ENCODE peak calls at places on chromosomes 11 and 22, in six cellular contexts. Z is mucosa of descending colon; O is mesendoderm; N is body of pancreas; X is brain microvascular endothelial cell; F is naive thymus-derived CD4-positive, alpha-beta T cell. E is an unnamed sample.

GRCh38 chr11:65013130-65013691 is 749 bp upstream of the ARL2 start:
- DNase-seq in Z (peak), O (no peak), X (peak), F (no peak), N (peak), E (peak)

GRCh38 chr11:75326439-75326810 is 25.0 kb downstream of the ARRB1 start:
- DNase-seq in F (no peak), X (no peak), Z (no peak), O (no peak), N (no peak), E (no peak)

GRCh38 chr11:75706260-75706729 is 11.3 kb upstream of the MOGAT2 start:
- DNase-seq in X (peak), O (peak), N (peak), Z (peak), F (peak), E (peak)

GRCh38 chr22:43231724-43232034 is 44.7 kb upstream of the TTLL12 start:
- DNase-seq in F (no peak), N (no peak), O (no peak), X (no peak), Z (no peak), E (no peak)

GRCh38 chr11:125263268-125263790 is 98.8 kb downstream of the PKNOX2 start:
- DNase-seq in O (peak), N (peak), Z (peak), F (no peak), X (peak), E (no peak)

GRCh38 chr11:101497292-101497691 is 86.5 kb downstream of the TRPC6 start:
- DNase-seq in X (peak), Z (no peak), F (no peak), O (no peak), N (no peak), E (no peak)

GRCh38 chr11:5046754-5047330 is 516 bp downstream of the OR52J3 start:
- DNase-seq in Z (no peak), O (no peak), N (no peak), X (no peak), F (no peak), E (no peak)

GRCh38 chr22:37953062-37953436 is 352 bp downstream of the C22orf23 start:
- DNase-seq in O (no peak), X (no peak), N (peak), Z (no peak), F (no peak), E (no peak)

GRCh38 chr11:32947985-32948384 is 55.4 kb downstream of the QSER1 start:
- DNase-seq in N (no peak), O (no peak), X (no peak), Z (no peak), F (no peak), E (no peak)

GRCh38 chr22:32354360-32355351 is 3.0 kb upstream of the RFPL3 start:
- DNase-seq in X (peak), N (no peak), F (no peak), Z (no peak), O (peak), E (no peak)

GRCh38 chr11:70825893-70826540 is 426.4 kb downstream of the SHANK2 start:
- DNase-seq in X (no peak), Z (no peak), N (no peak), O (no peak), F (no peak), E (no peak)

GRCh38 chr11:86805873-86806310 is 5.5 kb downstream of the PRSS23 start:
- DNase-seq in F (no peak), O (no peak), Z (no peak), X (no peak), N (no peak), E (no peak)

GRCh38 chr11:94664336-94664735 is 97.2 kb downstream of the PIWIL4 start:
- DNase-seq in X (no peak), N (peak), O (no peak), Z (no peak), F (no peak), E (no peak)

GRCh38 chr11:77115956-77116355 is 12.1 kb upstream of the MYO7A start:
- DNase-seq in N (no peak), O (no peak), F (no peak), X (no peak), Z (no peak), E (no peak)

GRCh38 chr11:13184295-13184794 is 93.2 kb upstream of the BMAL1 start:
- DNase-seq in O (no peak), F (no peak), N (no peak), Z (no peak), X (no peak), E (no peak)

GRCh38 chr11:118200901-118201680 is 23.7 kb downstream of the JAML start:
- DNase-seq in O (no peak), Z (no peak), F (no peak), X (no peak), N (no peak), E (no peak)

GRCh38 chr11:95254139-95254704 is 23.2 kb upstream of the SESN3 start:
- DNase-seq in F (peak), X (peak), O (peak), N (peak), Z (peak), E (peak)

GRCh38 chr22:48342732-48343131 is 1484.9 kb downstream of the BRD1 start:
- DNase-seq in O (no peak), F (no peak), Z (no peak), X (no peak), N (no peak), E (no peak)

GRCh38 chr11:75342231-75342918 is 9.1 kb downstream of the ARRB1 start:
- DNase-seq in F (no peak), X (no peak), N (no peak), Z (no peak), O (no peak), E (no peak)

GRCh38 chr11:80702264-80702663 is 1261.4 kb upstream of the TENM4 start:
- DNase-seq in Z (no peak), X (peak), F (no peak), O (no peak), N (no peak), E (no peak)

GRCh38 chr22:37808294-37808657 is 542 bp downstream of the GCAT start:
- DNase-seq in Z (no peak), N (no peak), X (no peak), F (no peak), O (no peak), E (no peak)

GRCh38 chr11:65417221-65417701 is 5.3 kb upstream of the NEAT1 start:
- DNase-seq in Z (no peak), N (peak), F (peak), O (peak), X (no peak), E (no peak)

GRCh38 chr11:73314121-73314948 is 6.3 kb downstream of the ARHGEF17 start:
- DNase-seq in X (peak), N (no peak), F (no peak), O (peak), Z (no peak), E (no peak)

GRCh38 chr11:18700375-18700774 is 1.8 kb downstream of the TMEM86A start:
- DNase-seq in O (no peak), F (no peak), N (no peak), Z (peak), X (no peak), E (no peak)

GRCh38 chr11:2877474-2877873 is 8.1 kb downstream of the CDKN1C start:
- DNase-seq in X (no peak), Z (peak), N (no peak), F (no peak), O (no peak), E (no peak)

GRCh38 chr22:31295831-31296230 is 3.5 kb upstream of the PIK3IP1 start:
- DNase-seq in N (no peak), O (no peak), F (no peak), X (no peak), Z (no peak), E (no peak)

GRCh38 chr11:95346207-95346718 is 115.3 kb upstream of the SESN3 start:
- DNase-seq in Z (no peak), X (no peak), O (no peak), F (no peak), N (no peak), E (no peak)

GRCh38 chr11:130400793-130401483 is 27.5 kb downstream of the ADAMTS8 start:
- DNase-seq in O (no peak), X (no peak), F (no peak), Z (no peak), N (no peak), E (no peak)

GRCh38 chr11:46537851-46538295 is 56.0 kb downstream of the AMBRA1 start:
- DNase-seq in F (peak), N (peak), O (peak), Z (peak), X (peak), E (peak)

GRCh38 chr22:26169312-26170111 is at the start of gene SEZ6L:
- DNase-seq in Z (no peak), N (peak), X (no peak), F (no peak), O (peak), E (no peak)
- H3K4me3 ChIP-seq in Z (no peak), N (no peak), X (no peak), F (no peak), O (peak), E (no peak)

DNA sequence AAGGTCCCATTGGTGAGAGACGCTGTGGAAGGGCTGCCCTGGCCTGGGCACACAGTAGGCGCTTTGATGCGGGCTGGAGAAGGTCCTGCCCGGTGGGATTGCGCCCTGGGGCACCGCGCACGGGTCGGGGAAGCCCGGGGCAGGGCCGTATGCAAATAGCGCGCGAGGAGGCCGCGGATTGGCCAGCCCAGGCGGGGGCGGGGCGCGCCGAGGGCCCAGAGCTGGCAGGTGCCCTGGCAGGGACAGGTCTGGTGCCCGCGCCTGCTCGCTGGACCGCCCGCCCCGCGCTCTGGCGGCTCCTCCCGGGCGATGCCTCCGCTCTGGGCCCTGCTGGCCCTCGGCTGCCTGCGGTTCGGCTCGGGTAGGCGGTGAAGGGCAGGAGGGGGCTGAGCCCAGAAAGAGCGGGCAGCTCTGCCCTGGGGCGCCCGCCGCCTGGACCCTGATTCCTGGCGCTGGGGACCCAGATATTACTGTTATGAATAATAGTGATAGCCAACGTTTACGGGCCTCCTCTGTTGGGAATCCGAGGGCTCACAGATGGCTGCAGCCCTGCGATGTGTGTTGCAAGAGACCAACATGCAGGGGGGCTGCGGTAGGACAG is at the start of gene UPK3A:
- DNase-seq in F (peak), X (no peak), N (peak), Z (peak), O (peak), E (peak)
- H3K4me3 ChIP-seq in F (peak), X (peak), N (no peak), Z (no peak), O (no peak), E (peak)

DNA sequence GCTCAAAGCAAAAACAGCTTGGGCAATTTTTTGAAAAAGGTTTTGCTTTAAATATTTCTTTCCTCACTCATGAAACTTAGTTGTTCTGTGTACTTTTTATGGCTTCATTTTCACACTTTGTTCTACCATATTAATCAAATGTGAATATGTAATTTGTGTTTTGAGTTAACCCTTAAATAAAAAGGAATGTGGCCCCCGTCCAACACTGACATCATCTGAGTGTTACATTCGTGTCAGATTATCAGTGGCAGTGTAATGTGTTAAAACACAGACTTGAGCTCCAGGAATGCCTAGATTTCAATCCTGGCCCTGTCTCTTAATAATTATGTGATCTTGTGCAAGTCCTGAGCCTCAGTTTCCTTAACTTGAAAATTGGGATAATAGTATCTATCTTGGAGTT is 5.6 kb downstream of the RTN3 start:
- DNase-seq in O (no peak), Z (no peak), F (no peak), X (no peak), N (no peak), E (no peak)
- H3K4me3 ChIP-seq in O (no peak), Z (no peak), F (no peak), X (no peak), N (no peak), E (no peak)

DNA sequence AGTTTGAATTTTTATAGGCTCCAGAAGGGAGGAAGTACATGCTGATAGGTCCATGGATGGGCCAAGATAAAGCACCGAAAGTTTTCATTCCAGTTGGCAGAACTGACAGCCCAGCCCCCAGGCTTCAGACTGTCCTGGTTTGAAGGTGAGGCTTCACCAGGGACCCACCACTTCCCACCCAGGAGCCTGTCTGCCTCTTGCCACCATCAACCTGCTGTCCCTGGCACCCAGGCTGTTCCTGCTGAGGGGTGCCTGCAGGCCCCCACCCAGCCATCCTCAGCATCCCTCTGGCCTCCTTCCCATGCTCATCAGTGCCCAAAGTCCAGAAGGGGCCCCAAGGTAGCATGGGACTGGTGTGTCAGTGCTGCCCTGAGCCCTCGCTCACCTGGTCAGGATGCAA is 463.9 kb downstream of the NELL1 start:
- DNase-seq in N (no peak), X (no peak), O (no peak), Z (no peak), F (no peak), E (no peak)
- H3K4me3 ChIP-seq in N (no peak), X (no peak), O (no peak), Z (no peak), F (no peak), E (no peak)

DNA sequence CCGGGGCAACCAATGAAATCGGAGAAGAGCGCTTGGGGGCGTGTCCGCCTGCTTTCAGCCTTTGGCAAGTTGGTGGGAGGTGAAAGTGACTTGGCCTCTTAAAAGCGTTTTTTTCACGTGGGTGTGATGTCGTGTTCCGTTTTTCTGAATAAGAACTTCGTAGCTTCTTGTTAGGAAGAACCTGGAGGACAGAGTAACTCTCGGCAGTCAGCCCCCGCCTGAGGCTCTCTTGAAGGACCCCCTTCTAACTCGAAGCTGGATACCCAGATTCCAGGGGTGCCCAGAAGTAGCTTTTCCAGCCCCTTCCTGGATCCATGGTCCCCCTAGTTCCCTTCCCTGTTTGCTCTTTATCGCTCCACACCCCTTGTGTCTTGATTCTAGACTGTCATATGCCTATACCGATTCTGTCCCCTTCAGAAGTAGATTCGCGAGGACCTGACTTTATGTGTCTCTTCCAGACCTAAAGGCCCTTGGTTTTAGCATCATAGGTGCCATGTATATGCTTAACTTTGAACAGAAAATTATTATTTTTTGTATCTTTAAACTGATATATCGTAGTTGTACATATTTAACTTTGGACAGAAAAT is 915 bp upstream of the OSBP start:
- DNase-seq in N (no peak), X (no peak), F (no peak), O (no peak), Z (peak), E (no peak)
- H3K4me3 ChIP-seq in N (no peak), X (peak), F (peak), O (peak), Z (peak), E (peak)

GRCh38 chr22:22884010-22884887 is 3.4 kb upstream of the IGLL5 start:
- DNase-seq in F (peak), O (peak), N (peak), Z (peak), X (peak), E (peak)

GRCh38 chr22:22880645-22881044 is 7.0 kb upstream of the IGLL5 start:
- DNase-seq in O (no peak), N (no peak), F (no peak), X (no peak), Z (no peak), E (no peak)

GRCh38 chr22:22883090-22883727 is 4.4 kb upstream of the IGLL5 start:
- DNase-seq in X (no peak), O (no peak), F (no peak), Z (no peak), N (no peak), E (no peak)

GRCh38 chr22:22881116-22882032 is 6.2 kb upstream of the IGLL5 start:
- DNase-seq in F (no peak), X (no peak), N (no peak), O (no peak), Z (no peak), E (peak)

GRCh38 chr22:22882033-22882717 is 5.4 kb upstream of the IGLL5 start:
- DNase-seq in X (no peak), O (peak), F (no peak), N (no peak), Z (no peak), E (no peak)
- H3K4me3 ChIP-seq in X (no peak), O (no peak), F (no peak), N (no peak), Z (no peak), E (no peak)

E was measured in CD8-positive, alpha-beta T cell.